ENCODE peak calls at places on chromosomes 11 and 22, in nine cellular contexts. V is activated T-helper 1 cell treated with Interleukin-2 at 50 U/mL for 16 hours, C is lung, K is BE2C, W is cardiac septum, H is T-helper 2 cell, U is NCI-H1105 treated with DMSO at 0.1 percent for 48 hours, Q is Right ventricle myocardium inferior, D is osteocyte. N is an unnamed sample.

GRCh38 chr22:36296690-36297089 is 43.8 kb downstream of the APOL1 start:
- DNase-seq in Q (no peak), C (no peak), V (no peak), U (no peak), W (no peak), K (no peak), H (no peak), D (no peak), N (no peak)

GRCh38 chr22:24434472-24435322 is 7.3 kb downstream of the ADORA2A start:
- DNase-seq in V (peak), C (no peak), K (no peak), H (peak), Q (no peak), W (peak), D (no peak), U (no peak), N (no peak)

GRCh38 chr11:128530119-128531091 is 57.0 kb downstream of the ETS1 start:
- DNase-seq in U (no peak), H (no peak), D (no peak), K (no peak), C (no peak), V (no peak), W (no peak), Q (peak), N (peak)

GRCh38 chr22:23512738-23513137 is 67.4 kb downstream of the IGLL1 start:
- DNase-seq in U (no peak), Q (no peak), V (no peak), W (no peak), D (no peak), K (no peak), C (no peak), H (no peak), N (no peak)

GRCh38 chr22:44363980-44364749 is 51.4 kb upstream of the SHISAL1 start:
- DNase-seq in H (no peak), V (no peak), W (no peak), C (no peak), K (peak), Q (no peak), D (no peak), U (no peak), N (no peak)

GRCh38 chr22:49749885-49750510 is 77.7 kb downstream of the BRD1 start:
- DNase-seq in D (peak), V (no peak), C (no peak), U (no peak), W (no peak), H (no peak), K (no peak), Q (no peak), N (no peak)

GRCh38 chr22:42871146-42872050 is 14.3 kb upstream of the ARFGAP3 start:
- DNase-seq in U (no peak), W (no peak), V (no peak), Q (no peak), D (no peak), C (no peak), H (no peak), K (no peak), N (no peak)

GRCh38 chr22:29470159-29470855 is 9.7 kb upstream of the NEFH start:
- DNase-seq in Q (peak), C (peak), H (peak), V (peak), W (no peak), D (peak), K (no peak), U (peak), N (peak)

GRCh38 chr11:95908826-95909225 is 15.1 kb downstream of the MTMR2 start:
- DNase-seq in K (no peak), U (no peak), D (no peak), V (no peak), C (no peak), H (no peak), Q (no peak), W (no peak), N (no peak)

GRCh38 chr11:60875856-60876485 is 8.6 kb downstream of the ZP1 start:
- DNase-seq in Q (no peak), D (no peak), W (no peak), H (no peak), V (no peak), K (no peak), U (no peak), C (no peak), N (no peak)

GRCh38 chr11:131099746-131100145 is 183.5 kb upstream of the SNX19 start:
- DNase-seq in U (no peak), V (no peak), H (no peak), K (no peak), D (no peak), C (peak), W (no peak), Q (no peak), N (no peak)

GRCh38 chr11:85643255-85643654 is 4.5 kb upstream of the TMEM126A start:
- DNase-seq in V (no peak), H (no peak), D (no peak), K (no peak), Q (no peak), W (no peak), C (no peak), U (no peak), N (peak)

GRCh38 chr11:2736577-2737225 is 36.9 kb upstream of the KCNQ1OT1 start:
- DNase-seq in U (no peak), V (no peak), W (no peak), K (no peak), D (no peak), C (no peak), H (no peak), Q (peak), N (no peak)

GRCh38 chr11:61626580-61627380 is 45.9 kb upstream of the SYT7 start:
- DNase-seq in K (no peak), U (no peak), Q (no peak), D (no peak), H (no peak), V (no peak), W (no peak), C (peak), N (peak)

GRCh38 chr11:70060611-70061293 is 17.4 kb upstream of the ANO1 start:
- DNase-seq in C (no peak), H (no peak), K (no peak), U (no peak), V (no peak), W (no peak), Q (no peak), D (peak), N (no peak)

GRCh38 chr22:46131151-46131587 is 19.2 kb upstream of the PPARA start:
- DNase-seq in Q (no peak), V (no peak), C (no peak), K (no peak), D (no peak), H (no peak), U (no peak), W (no peak), N (no peak)

GRCh38 chr11:20443596-20443995 is 56.1 kb downstream of the PRMT3 start:
- DNase-seq in V (no peak), H (no peak), Q (no peak), K (no peak), D (no peak), C (no peak), U (peak), W (no peak), N (no peak)